ENCODE peak calls at places on chromosomes 2 and 18, in eight cellular contexts. X, R, U, T, K, O, M and V are unnamed samples.

GRCh38 chr2:211055438-211055837 is 499.0 kb downstream of the CPS1 start:
- DNase-seq in M (peak; percentile 8), U (peak; percentile 11), X (no peak), O (no peak), R (no peak), K (no peak), T (no peak), V (no peak)

GRCh38 chr2:101788995-101789970 is 91.8 kb downstream of the MAP4K4 start:
- DNase-seq in O (no peak), M (no peak), T (no peak), U (no peak), R (no peak), K (no peak), X (no peak), V (no peak)

GRCh38 chr2:153891061-153891460 is 19.3 kb downstream of the GALNT13 start:
- DNase-seq in U (no peak), T (no peak), R (no peak), O (no peak), K (no peak), M (no peak), X (no peak), V (no peak)

GRCh38 chr2:68740184-68740914 is 5.7 kb downstream of the ARHGAP25 start:
- DNase-seq in T (no peak), K (no peak), R (no peak), M (no peak), X (no peak), O (no peak), U (peak; percentile 52), V (no peak)

GRCh38 chr2:95344656-95345055 is 47.5 kb downstream of the KCNIP3 start:
- DNase-seq in T (no peak), O (no peak), K (no peak), X (peak; percentile 18), R (peak; percentile 29), M (no peak), U (no peak), V (no peak)

GRCh38 chr2:196113061-196113974 is 44.7 kb upstream of the DNAH7 start:
- DNase-seq in M (no peak), X (no peak), O (no peak), R (no peak), T (no peak), K (no peak), U (no peak), V (no peak)

GRCh38 chr2:207040606-207041173 is 101.4 kb downstream of the CPO start:
- DNase-seq in T (no peak), M (no peak), U (no peak), R (no peak), X (no peak), K (no peak), O (no peak), V (no peak)

GRCh38 chr2:182142062-182142461 is 156.4 kb downstream of the PPP1R1C start:
- DNase-seq in M (no peak), K (no peak), R (no peak), O (no peak), U (no peak), X (no peak), T (no peak), V (no peak)

GRCh38 chr2:37892436-37893114 is 32.5 kb upstream of the RMDN2 start:
- DNase-seq in O (no peak), T (no peak), X (no peak), R (no peak), K (no peak), U (peak; percentile 77), M (no peak), V (no peak)

GRCh38 chr2:101869527-101869926 is 122.2 kb upstream of the IL1R2 start:
- DNase-seq in O (no peak), R (no peak), T (no peak), X (no peak), U (no peak), K (no peak), M (no peak), V (no peak)

GRCh38 chr18:24992491-24992890 is 359.5 kb downstream of the ZNF521 start:
- DNase-seq in O (no peak), X (no peak), R (no peak), K (no peak), U (no peak), T (no peak), M (no peak), V (no peak)

GRCh38 chr18:55699233-55699765 is 111.3 kb upstream of the TCF4 start:
- DNase-seq in R (no peak), T (no peak), K (no peak), M (no peak), O (no peak), X (no peak), U (no peak), V (no peak)

GRCh38 chr2:70690846-70691245 is 77.2 kb downstream of the ADD2 start:
- DNase-seq in T (no peak), O (no peak), X (peak; percentile 14), R (peak; percentile 48), M (no peak), K (no peak), U (no peak), V (no peak)

GRCh38 chr2:23385351-23385747 is 370 bp downstream of the KLHL29 start:
- DNase-seq in U (no peak), O (no peak), X (peak; percentile 63), T (peak; percentile 26), K (peak; percentile 41), M (no peak), R (no peak), V (peak; percentile 84)

GRCh38 chr2:37894601-37895000 is 30.5 kb upstream of the RMDN2 start:
- DNase-seq in U (no peak), M (no peak), O (no peak), T (no peak), X (no peak), R (no peak), K (no peak), V (no peak)

GRCh38 chr2:31865215-31865614 is 145.6 kb downstream of the MEMO1 start:
- DNase-seq in R (no peak), X (no peak), M (no peak), O (no peak), K (no peak), U (no peak), T (no peak), V (no peak)

GRCh38 chr2:240991378-240992263 is 6.8 kb upstream of the SNED1 start:
- DNase-seq in M (peak; percentile 80), R (peak; percentile 96), X (peak; percentile 95), O (peak; percentile 89), T (peak; percentile 77), K (peak; percentile 87), U (peak; percentile 88), V (peak; percentile 95)

GRCh38 chr2:66170681-66171234 is 264.2 kb upstream of the MEIS1 start:
- DNase-seq in O (no peak), R (no peak), K (no peak), T (no peak), U (no peak), M (no peak), X (no peak), V (no peak)

GRCh38 chr2:173965372-173966025 is at the start of gene SP3:
- DNase-seq in X (peak; percentile 98), O (peak; percentile 95), U (peak; percentile 99), K (peak; percentile 98), T (peak; percentile 97), M (peak; percentile 93), R (peak; percentile 99), V (peak; percentile 88)

DNA sequence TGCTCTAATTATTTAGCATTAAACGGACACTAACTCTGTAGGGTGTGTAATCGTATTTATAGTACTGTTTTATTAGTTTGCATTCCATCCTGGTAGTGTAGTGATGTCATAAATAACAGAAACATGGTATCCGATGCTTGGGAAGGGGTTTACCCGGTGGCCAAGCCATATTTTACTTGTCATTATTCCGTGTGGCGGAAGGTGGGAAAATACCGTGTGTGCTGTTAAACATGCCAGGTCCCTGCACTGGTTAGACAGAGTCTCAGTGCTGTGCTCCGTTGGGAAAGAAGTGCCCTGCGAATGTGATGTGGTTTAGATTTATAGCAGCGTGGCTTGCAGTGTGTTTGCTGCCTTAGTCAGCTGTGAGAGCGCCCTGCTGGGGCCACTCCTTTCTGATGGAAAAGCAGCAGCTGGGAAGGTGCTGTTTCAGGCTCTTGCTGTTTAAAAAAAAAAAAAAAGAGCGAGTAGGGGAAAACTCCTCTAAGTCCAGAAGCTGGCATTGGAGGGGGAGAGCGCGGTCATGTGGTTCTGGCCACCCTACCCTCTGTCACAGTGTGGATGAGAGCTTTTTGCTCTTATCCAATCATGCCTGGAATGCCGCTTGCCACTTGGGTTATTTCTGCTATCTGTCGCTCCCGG is 211.0 kb downstream of the NEDD4L start:
- DNase-seq in K (no peak), O (no peak), R (no peak), X (no peak), M (no peak), T (no peak), U (no peak), V (peak; percentile 52)
- TF ChIP-seq POLR2A in K (no peak), O (no peak), R (no peak), X (no peak), M (no peak), T (no peak), U (no peak), V (no peak)

GRCh38 chr2:98732430-98733051 is 1.6 kb upstream of the MGAT4A start:
- DNase-seq in R (no peak), K (no peak), X (no peak), O (no peak), M (no peak), T (no peak), U (no peak), V (no peak)

GRCh38 chr2:98730053-98730850 is 680 bp downstream of the MGAT4A start:
- DNase-seq in T (peak; percentile 70), R (no peak), O (peak; percentile 27), U (peak; percentile 88), K (peak; percentile 35), X (peak; percentile 80), M (no peak), V (no peak)

GRCh38 chr2:98729652-98730051 is 1.3 kb downstream of the MGAT4A start:
- DNase-seq in M (no peak), T (no peak), X (no peak), U (peak; percentile 42), K (no peak), R (no peak), O (no peak), V (no peak)

GRCh38 chr2:98731709-98732349 is 897 bp upstream of the MGAT4A start:
- DNase-seq in K (no peak), T (peak; percentile 59), U (peak; percentile 59), R (no peak), O (no peak), M (no peak), X (no peak), V (no peak)

GRCh38 chr2:98730851-98731708 is at the start of gene MGAT4A:
- DNase-seq in X (peak; percentile 88), T (peak; percentile 88), K (peak; percentile 71), O (peak; percentile 39), M (no peak), U (peak; percentile 79), R (peak; percentile 83), V (peak; percentile 73)
- TF ChIP-seq POLR2A in X (peak; percentile 81), T (peak; percentile 75), K (peak; percentile 49), O (peak; percentile 57), M (no peak), U (peak; percentile 46), R (peak; percentile 34), V (peak; percentile 34)

GRCh38 chr2:55693181-55694125 is at the start of gene PNPT1:
- DNase-seq in O (peak; percentile 86), M (peak; percentile 87), R (peak; percentile 96), K (peak; percentile 93), U (peak; percentile 97), X (peak; percentile 97), T (peak; percentile 94), V (peak; percentile 97)
- TF ChIP-seq POLR2A in O (no peak), M (peak; percentile 57), R (no peak), K (no peak), U (peak; percentile 79), X (peak; percentile 33), T (peak; percentile 57), V (peak; percentile 84)

GRCh38 chr2:233385489-233386044 is 31.3 kb downstream of the DGKD start:
- DNase-seq in M (no peak), O (no peak), K (no peak), U (no peak), T (no peak), X (no peak), R (peak; percentile 6), V (no peak)
- TF ChIP-seq POLR2A in M (no peak), O (no peak), K (no peak), U (no peak), T (no peak), X (no peak), R (no peak), V (no peak)